ENCODE peak calls at places on chromosomes 7 and 10, in eight cellular contexts. V, R, L, M, T, K, U and N are unnamed samples.

GRCh38 chr10:89471110-89471814 is 56.9 kb downstream of the IFIT5 start:
- DNase-seq in V (no peak), R (no peak), L (no peak), M (no peak), T (no peak), K (peak), U (no peak), N (no peak)

GRCh38 chr7:157753713-157754415 is 417.1 kb downstream of the DNAJB6 start:
- DNase-seq in V (no peak), R (no peak), L (no peak), M (no peak), T (no peak), K (no peak), U (no peak), N (no peak)

GRCh38 chr10:70747192-70747965 is 37.8 kb downstream of the TBATA start:
- DNase-seq in V (no peak), R (no peak), L (no peak), M (no peak), T (no peak), K (no peak), U (no peak), N (no peak)

GRCh38 chr10:89134963-89135362 is 72.2 kb downstream of the CH25H start:
- DNase-seq in V (no peak), R (no peak), L (no peak), M (no peak), T (peak), K (no peak), U (no peak), N (no peak)

GRCh38 chr10:59561397-59562121 is 148.1 kb downstream of the SLC16A9 start:
- DNase-seq in V (no peak), R (no peak), L (no peak), M (no peak), T (no peak), K (peak), U (no peak), N (no peak)

GRCh38 chr10:4242561-4243035 is 457.6 kb upstream of the KLF6 start:
- DNase-seq in V (no peak), R (no peak), L (peak), M (no peak), T (no peak), K (peak), U (no peak), N (no peak)

GRCh38 chr10:101535949-101536348 is 52.1 kb downstream of the POLL start:
- DNase-seq in V (no peak), R (no peak), L (no peak), M (no peak), T (peak), K (no peak), U (peak), N (no peak)

GRCh38 chr7:159060440-159060839 is 84.2 kb downstream of the VIPR2 start:
- DNase-seq in V (no peak), R (no peak), L (no peak), M (no peak), T (no peak), K (no peak), U (no peak), N (no peak)

GRCh38 chr7:74094224-74095095 is 10.9 kb downstream of the LIMK1 start:
- DNase-seq in V (peak), R (peak), L (peak), M (peak), T (peak), K (peak), U (peak), N (peak)

GRCh38 chr7:101532000-101532399 is 97.1 kb downstream of the MYL10 start:
- DNase-seq in V (no peak), R (no peak), L (no peak), M (no peak), T (no peak), K (no peak), U (no peak), N (no peak)

GRCh38 chr10:178208-178607 is 43.0 kb downstream of the ZMYND11 start:
- DNase-seq in V (no peak), R (no peak), L (peak), M (no peak), T (peak), K (peak), U (no peak), N (no peak)

GRCh38 chr10:86648706-86649426 is 5.5 kb upstream of the OPN4 start:
- DNase-seq in V (peak), R (no peak), L (peak), M (peak), T (no peak), K (peak), U (no peak), N (no peak)

GRCh38 chr10:33235271-33235884 is 99.1 kb downstream of the NRP1 start:
- DNase-seq in V (no peak), R (no peak), L (no peak), M (no peak), T (no peak), K (no peak), U (no peak), N (no peak)

GRCh38 chr10:79243211-79244067 is 103.8 kb upstream of the PPIF start:
- DNase-seq in V (peak), R (peak), L (peak), M (no peak), T (peak), K (no peak), U (peak), N (no peak)

GRCh38 chr7:73742338-73742752 is 3.7 kb upstream of the ABHD11 start:
- DNase-seq in V (no peak), R (no peak), L (no peak), M (no peak), T (no peak), K (no peak), U (no peak), N (no peak)

GRCh38 chr10:84848967-84849366 is 520.6 kb downstream of the CCSER2 start:
- DNase-seq in V (no peak), R (no peak), L (no peak), M (no peak), T (no peak), K (no peak), U (no peak), N (no peak)

GRCh38 chr7:129213828-129214227 is 11.0 kb upstream of the AHCYL2 start:
- DNase-seq in V (no peak), R (no peak), L (peak), M (no peak), T (no peak), K (peak), U (peak), N (no peak)

GRCh38 chr7:106039486-106040060 is 72.5 kb downstream of the SYPL1 start:
- DNase-seq in V (no peak), R (no peak), L (peak), M (no peak), T (no peak), K (peak), U (no peak), N (no peak)

GRCh38 chr7:54885285-54885684 is 126.3 kb upstream of the SEC61G start:
- DNase-seq in V (no peak), R (no peak), L (no peak), M (no peak), T (no peak), K (no peak), U (no peak), N (no peak)

DNA sequence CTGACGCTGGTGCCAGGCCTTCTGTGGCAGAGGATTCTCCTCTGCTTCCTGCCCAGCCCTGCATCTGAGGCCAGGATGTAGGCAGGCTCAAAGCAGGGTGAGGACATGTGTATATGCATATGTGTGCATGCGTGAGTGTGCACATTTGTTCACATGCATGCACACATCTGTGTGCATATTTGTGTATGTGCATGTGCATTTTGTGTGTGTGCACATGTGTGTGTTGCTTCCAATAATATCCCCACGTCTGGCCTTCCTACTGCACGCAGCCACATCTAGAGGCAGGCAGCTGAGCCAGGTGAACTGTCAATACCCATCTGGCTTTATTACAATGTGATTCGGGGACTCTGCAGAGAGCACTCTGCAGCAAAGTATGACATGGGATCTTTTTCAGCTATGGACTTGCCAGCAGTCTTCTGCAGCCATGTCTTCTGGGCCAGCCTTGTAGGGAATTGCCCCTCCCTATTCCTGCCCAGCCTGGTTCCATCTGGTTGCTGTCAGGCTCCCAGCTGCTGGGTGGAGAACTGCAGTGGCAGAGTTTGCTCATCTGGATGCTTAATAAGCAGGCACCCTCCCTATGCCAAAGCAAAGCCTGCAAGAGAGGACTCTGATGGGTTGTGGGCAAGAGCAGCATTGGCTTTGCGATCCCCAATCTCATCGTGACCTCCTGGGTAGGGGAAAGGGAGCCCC is 140.7 kb downstream of the PFKFB3 start:
- DNase-seq in V (no peak), R (no peak), L (no peak), M (no peak), T (no peak), K (no peak), U (no peak), N (no peak)
- TF ChIP-seq CTCF in V (no peak), R (no peak), L (no peak), M (no peak), T (no peak), K (no peak), U (no peak), N (no peak)

DNA sequence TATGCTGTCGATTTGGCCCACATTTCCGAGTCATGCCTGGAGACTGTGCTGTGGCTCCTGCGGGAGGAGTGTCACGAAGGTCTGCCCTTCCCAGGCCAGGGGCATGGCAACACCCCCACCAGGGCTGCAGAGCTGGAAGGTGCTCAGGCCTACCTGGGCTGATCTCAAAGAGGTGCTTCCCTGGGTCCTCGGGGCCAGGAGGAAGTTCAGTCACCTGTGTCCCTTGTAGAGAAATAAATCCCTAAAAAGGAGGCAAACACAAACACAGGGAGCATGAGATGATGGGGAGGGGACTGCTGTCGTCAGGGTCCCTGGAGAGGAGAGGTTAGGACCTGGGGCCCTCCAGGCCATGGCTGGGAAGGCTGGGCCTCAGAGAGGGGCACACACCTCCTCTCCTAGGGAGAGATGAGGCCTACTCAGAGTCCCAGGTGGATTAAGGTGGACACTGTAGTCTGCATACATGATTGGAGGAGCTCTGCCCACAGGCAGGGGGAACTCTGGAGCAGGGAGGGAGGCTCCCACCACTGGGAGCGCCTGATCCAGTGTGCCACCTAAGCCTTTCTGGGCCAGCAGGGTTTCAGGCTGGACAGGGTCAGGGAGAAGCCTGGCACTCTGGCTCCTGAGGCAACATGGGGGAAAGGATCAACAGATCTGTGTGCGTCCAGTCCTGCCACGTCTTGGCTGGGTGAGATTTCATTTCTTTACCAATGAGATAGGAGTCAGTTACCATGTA is 49.4 kb downstream of the ARHGAP22 start:
- DNase-seq in V (no peak), R (no peak), L (no peak), M (no peak), T (no peak), K (no peak), U (no peak), N (no peak)
- TF ChIP-seq CTCF in V (no peak), R (no peak), L (no peak), M (no peak), T (no peak), K (no peak), U (no peak), N (no peak)

DNA sequence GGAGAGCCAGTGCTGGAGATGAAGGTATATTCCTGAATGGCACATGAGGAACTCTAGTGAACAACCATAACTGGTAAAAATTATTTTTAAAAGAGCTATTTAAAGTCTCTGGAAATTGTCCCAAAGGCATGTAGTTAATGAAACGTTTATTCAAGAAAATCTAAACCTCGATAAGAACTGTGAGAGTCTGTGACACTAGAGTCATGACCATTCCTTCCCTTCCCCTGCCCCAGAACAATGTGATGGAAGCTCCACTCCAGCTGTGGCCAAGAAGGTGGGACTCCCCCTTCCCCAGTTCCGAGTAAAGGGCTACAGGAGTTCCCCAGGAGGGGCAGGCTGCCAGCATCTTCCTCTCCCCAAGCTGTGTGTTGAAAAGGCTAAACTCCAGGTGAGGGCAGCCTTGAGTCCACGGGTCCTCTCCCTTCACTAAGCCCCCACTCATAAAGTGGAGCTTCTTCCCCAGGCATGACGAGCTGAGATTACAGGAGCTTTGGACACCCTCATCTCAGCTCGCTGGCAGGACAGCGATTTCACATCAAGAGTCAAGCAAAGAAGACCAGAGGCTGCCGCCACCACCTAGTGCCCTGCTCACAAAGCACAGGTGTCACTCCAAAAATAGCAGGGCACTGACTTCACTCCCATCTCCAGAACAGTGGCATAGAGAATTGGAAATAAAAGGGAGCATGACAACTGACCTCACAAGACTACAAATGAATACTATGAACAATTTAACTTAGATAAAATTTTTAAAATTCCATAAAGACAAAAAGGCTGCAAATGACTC is 68.5 kb downstream of the NHLRC2 start:
- DNase-seq in V (no peak), R (no peak), L (no peak), M (no peak), T (peak), K (no peak), U (no peak), N (no peak)
- TF ChIP-seq CTCF in V (no peak), R (no peak), L (no peak), M (no peak), T (no peak), K (no peak), U (peak), N (no peak)

GRCh38 chr7:135361788-135362187 is 128.2 kb downstream of the STRA8 start:
- DNase-seq in V (no peak), R (no peak), L (no peak), M (no peak), T (no peak), K (no peak), U (no peak), N (no peak)
- TF ChIP-seq CTCF in V (no peak), R (no peak), L (no peak), M (no peak), T (no peak), K (no peak), U (no peak), N (no peak)

DNA sequence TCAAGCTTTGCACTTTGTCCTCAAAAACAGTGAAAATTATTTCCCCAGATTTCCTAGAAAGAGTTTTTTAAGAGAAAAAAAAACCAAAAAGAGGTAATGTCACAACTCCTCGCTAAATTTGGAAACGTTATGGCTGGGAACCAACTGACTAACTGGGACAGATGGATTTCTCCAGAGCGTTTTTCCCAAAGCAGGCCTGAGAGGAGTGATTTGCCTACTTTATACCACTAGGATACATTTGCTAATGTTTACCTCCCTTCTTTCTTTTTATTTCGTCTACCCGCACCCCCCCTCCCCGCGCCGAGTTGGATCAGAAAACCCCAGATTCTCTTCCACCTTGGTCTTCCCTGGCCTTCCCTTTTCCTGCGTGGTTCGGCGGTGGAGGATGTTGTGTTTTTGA is 7.2 kb downstream of the CPA2 start:
- DNase-seq in V (no peak), R (no peak), L (no peak), M (no peak), T (no peak), K (peak), U (no peak), N (no peak)
- TF ChIP-seq CTCF in V (no peak), R (no peak), L (no peak), M (no peak), T (no peak), K (peak), U (no peak), N (no peak)

DNA sequence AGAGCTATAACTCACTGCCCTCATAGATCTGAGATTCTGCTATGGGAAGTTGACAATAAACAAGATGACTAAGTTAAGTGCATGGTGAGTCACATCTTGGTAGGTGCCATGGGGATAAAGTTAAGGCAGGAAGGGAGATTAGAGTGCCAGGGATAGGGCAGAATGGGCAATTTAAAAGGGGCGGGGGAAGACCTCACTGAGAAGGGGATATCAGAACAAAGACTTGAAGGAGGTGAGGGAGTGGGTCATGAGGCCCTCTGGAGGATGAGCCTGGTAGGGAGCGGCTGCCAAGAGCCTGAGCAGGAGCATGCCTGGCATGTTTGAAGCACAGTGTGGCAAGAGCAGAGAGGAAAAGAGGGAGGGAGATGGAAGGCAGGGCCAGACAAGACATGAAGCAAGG is 34.8 kb upstream of the INMT start:
- DNase-seq in V (no peak), R (no peak), L (peak), M (no peak), T (no peak), K (peak), U (no peak), N (no peak)
- TF ChIP-seq CTCF in V (no peak), R (no peak), L (no peak), M (no peak), T (no peak), K (no peak), U (no peak), N (no peak)

GRCh38 chr10:128220011-128220410 is 93.8 kb upstream of the MKI67 start:
- DNase-seq in V (no peak), R (no peak), L (no peak), M (no peak), T (no peak), K (no peak), U (no peak), N (no peak)

GRCh38 chr10:128221787-128222186 is 95.6 kb upstream of the MKI67 start:
- DNase-seq in V (no peak), R (no peak), L (no peak), M (no peak), T (no peak), K (no peak), U (no peak), N (no peak)

GRCh38 chr10:128221128-128221527 is 94.9 kb upstream of the MKI67 start:
- DNase-seq in V (no peak), R (no peak), L (no peak), M (no peak), T (no peak), K (no peak), U (no peak), N (no peak)

GRCh38 chr10:128218161-128218560 is 91.9 kb upstream of the MKI67 start:
- DNase-seq in V (no peak), R (no peak), L (no peak), M (no peak), T (no peak), K (no peak), U (no peak), N (no peak)

GRCh38 chr10:128219295-128219694 is 93.1 kb upstream of the MKI67 start:
- DNase-seq in V (no peak), R (no peak), L (no peak), M (no peak), T (no peak), K (no peak), U (no peak), N (no peak)
- TF ChIP-seq CTCF in V (no peak), R (no peak), L (no peak), M (no peak), T (no peak), K (no peak), U (no peak), N (no peak)

DNA sequence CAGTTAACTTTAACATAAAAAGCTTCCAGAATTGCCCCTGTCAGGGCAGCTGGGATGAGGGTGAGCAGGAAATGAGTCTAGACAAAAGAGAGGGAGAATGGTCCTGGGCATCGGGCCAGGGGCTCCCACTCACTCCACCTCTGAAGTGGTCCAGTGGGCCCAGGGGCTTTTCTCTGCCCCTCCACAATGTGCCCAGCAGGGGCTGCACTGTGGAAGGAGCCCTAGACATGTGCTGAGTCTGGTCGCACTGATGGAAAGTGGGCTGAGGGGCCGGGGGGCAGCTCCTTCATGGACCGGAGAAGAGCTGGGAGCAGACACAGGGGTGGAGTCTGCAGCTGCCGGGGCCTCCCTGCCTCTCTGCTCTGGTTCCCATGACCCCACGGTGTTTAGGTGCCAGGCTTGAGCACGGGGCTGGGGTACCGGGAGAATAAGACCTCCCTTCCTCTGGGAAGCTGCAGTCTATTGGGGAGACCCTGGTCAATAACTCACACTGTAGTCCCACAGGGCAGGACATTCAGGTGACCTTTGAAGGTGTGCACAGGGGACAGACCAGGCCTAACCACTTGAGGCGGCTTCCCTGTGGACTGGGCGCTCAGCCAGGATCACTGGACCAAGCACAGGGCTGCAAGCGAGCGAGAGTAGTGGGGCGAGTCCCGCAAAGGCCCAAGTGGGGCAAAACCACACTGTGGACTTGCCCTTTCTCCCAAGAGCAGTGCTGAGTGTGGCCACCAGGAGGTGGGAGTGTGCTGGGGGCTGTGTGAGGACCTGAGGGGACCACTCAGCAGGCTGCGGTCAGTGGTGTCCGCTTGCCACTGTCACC is 6.1 kb downstream of the ADCY1 start:
- DNase-seq in V (peak), R (no peak), L (no peak), M (no peak), T (no peak), K (no peak), U (no peak), N (no peak)
- TF ChIP-seq CTCF in V (no peak), R (no peak), L (peak), M (no peak), T (no peak), K (peak), U (peak), N (peak)